ENCODE peak calls at places on chromosomes 6 and 20, in four cellular contexts. B, V, Y and K are unnamed samples.

GRCh38 chr6:403659-404655 is 12.4 kb downstream of the IRF4 start:
- DNase-seq in B (no peak), V (no peak), Y (no peak), K (no peak)

GRCh38 chr6:64299176-64299575 is 663.6 kb downstream of the PHF3 start:
- DNase-seq in B (no peak), V (no peak), Y (no peak), K (no peak)

GRCh38 chr20:48359692-48360337 is 468.0 kb downstream of the PREX1 start:
- DNase-seq in B (no peak), V (no peak), Y (no peak), K (no peak)

GRCh38 chr6:136036601-136037000 is 185.1 kb downstream of the PDE7B start:
- DNase-seq in B (no peak), V (no peak), Y (no peak), K (no peak)

GRCh38 chr6:144528605-144529425 is 243.7 kb downstream of the UTRN start:
- DNase-seq in B (peak), V (no peak), Y (no peak), K (no peak)

GRCh38 chr20:61579908-61580307 is 327.8 kb downstream of the CDH4 start:
- DNase-seq in B (no peak), V (no peak), Y (no peak), K (no peak)

GRCh38 chr20:59895908-59896307 is 37.5 kb downstream of the SYCP2 start:
- DNase-seq in B (no peak), V (no peak), Y (no peak), K (no peak)

GRCh38 chr6:129280719-129281118 is 397.8 kb downstream of the LAMA2 start:
- DNase-seq in B (no peak), V (no peak), Y (no peak), K (no peak)

GRCh38 chr6:50120300-50120699 is 70.6 kb upstream of the DEFB112 start:
- DNase-seq in B (peak), V (no peak), Y (no peak), K (no peak)

GRCh38 chr6:38169826-38170526 is 350.4 kb downstream of the ZFAND3 start:
- DNase-seq in B (no peak), V (no peak), Y (no peak), K (no peak)

GRCh38 chr20:45432294-45432693 is 16.4 kb downstream of the PIGT start:
- DNase-seq in B (no peak), V (no peak), Y (no peak), K (no peak)

DNA sequence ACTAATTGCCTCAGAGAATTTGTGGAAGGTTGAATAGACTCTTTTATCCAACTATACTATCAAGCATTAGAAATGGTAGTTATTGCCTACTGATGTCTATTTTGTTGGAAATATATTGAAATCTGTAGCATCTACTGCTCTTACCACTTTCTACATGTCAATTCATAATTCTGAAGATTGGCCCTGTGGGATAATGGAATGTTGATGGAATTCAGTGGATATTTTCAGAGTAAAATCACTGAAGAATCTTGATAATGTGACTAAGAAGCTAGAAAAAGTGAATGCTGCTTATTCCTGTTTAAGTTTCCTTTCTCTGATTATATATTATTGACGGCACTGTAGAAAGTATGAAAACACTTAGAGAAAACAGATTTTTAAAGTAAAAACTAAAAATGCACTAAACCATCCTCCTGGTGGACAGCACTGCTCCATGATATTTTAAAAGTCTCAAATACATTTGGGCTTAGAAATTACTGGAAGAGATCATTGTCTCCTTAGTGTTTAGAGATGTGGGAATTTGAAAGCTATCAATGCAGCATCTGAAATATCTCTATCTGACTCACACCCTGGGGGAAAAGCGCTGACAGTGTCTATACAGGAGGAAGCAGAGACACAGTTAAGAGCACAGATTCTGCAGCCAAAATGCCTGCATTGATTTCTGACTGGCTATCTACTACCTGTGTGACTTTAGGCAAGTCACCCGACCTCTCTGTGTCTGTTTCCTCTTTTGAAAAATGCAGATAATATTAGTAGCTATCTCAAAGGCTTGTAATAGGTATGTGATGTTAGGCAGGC is 37.9 kb upstream of the RCAN2 start:
- DNase-seq in B (no peak), V (no peak), Y (no peak), K (no peak)
- H3K27ac ChIP-seq in B (no peak), V (peak), Y (no peak), K (no peak)

GRCh38 chr6:95128439-95128838 is 448.9 kb upstream of the MANEA start:
- DNase-seq in B (no peak), V (no peak), Y (no peak), K (no peak)

GRCh38 chr6:95133578-95133977 is 443.8 kb upstream of the MANEA start:
- DNase-seq in B (peak), V (no peak), Y (no peak), K (no peak)
- TF ChIP-seq CTCF in B (peak), V (no peak), Y (no peak), K (no peak)

DNA sequence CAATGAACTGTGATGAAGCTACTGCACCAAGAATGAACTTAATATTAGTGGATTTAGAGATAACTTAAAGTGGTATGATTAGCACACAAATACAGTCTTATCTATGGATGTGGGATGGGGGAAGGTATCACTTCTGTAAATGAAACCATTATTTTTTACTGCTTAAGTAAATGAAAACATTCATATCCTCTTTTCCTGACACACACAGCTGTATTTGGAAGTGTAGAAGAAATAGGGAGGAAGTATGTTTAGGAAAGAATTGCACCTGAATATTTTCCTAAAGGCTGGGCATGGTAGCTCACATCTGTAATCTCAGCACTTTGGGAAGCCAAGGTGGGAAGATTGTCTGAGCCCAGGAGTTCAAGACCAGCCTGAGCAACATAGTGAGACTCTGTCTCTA is 96.8 kb downstream of the HIVEP2 start:
- DNase-seq in B (no peak), V (no peak), Y (no peak), K (no peak)
- H3K27ac ChIP-seq in B (no peak), V (peak), Y (peak), K (peak)

GRCh38 chr6:11043552-11043960 is 549 bp downstream of the ELOVL2 start:
- DNase-seq in B (no peak), V (no peak), Y (no peak), K (no peak)

GRCh38 chr6:11042025-11042749 is 1.9 kb downstream of the ELOVL2 start:
- DNase-seq in B (no peak), V (no peak), Y (no peak), K (no peak)

GRCh38 chr6:11042750-11043551 is 1.2 kb downstream of the ELOVL2 start:
- DNase-seq in B (no peak), V (no peak), Y (no peak), K (peak)

GRCh38 chr6:11044712-11045167 is 635 bp upstream of the ELOVL2 start:
- DNase-seq in B (no peak), V (no peak), Y (no peak), K (no peak)

DNA sequence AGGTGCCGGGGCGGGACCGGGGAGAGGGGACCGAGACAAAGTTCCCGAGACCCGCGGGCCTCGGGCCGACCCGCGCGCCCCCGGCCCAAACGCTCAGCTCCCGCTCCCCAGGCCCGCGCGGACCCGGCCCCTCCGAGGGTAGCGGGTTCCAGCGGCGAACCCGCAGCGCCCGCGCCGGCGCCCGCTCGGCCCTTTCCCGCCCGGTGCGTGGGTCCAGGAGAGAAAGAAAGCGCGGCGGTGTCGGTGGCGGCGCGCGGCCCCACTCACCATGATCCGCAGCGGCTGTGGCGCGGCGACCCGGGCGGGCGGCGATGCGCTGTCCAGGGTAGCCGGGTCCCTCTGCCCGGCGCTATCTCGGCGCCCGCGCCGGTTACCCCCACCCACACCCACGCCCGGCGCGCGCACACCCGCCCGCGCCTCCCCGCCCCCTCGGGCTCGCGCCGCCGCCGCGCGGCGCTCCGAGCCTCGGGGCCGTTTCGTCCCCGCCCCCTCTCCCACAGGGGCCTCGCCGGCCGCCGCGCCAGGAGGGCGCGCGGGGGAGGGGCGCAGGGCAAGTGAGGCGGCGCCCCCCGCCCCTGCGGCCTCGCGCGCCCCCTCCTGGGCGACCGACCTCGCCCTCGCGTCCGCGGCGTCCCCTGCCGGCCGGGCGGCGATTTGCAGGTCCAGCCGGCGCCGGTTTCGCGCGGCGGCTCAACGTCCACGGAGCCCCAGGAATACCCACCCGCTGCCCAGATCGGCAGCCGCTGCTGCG is at the start of gene ELOVL2:
- DNase-seq in B (no peak), V (no peak), Y (peak), K (peak)
- TF ChIP-seq CTCF in B (peak), V (peak), Y (peak), K (peak)

DNA sequence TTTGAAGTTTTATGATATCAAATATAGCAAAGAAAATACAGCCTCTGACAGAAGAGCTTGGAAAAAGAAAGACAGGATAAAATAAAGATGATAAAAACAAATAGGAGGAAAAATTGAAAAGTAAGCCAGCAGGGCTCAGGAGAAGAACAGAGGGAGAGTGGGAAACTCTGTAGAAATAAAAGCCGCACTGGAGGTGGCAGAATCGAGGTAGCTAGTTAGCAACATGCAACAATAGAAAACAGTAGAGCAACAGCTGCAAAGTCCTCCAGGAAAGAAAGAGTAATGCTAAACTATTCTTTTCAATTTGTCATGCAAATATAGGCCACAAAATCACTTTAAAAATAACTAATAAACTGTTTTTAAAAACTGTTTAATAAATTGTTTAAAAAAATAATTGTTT is 28.8 kb downstream of the HBS1L start:
- DNase-seq in B (no peak), V (no peak), Y (no peak), K (no peak)
- H3K27ac ChIP-seq in B (no peak), V (no peak), Y (no peak), K (no peak)

DNA sequence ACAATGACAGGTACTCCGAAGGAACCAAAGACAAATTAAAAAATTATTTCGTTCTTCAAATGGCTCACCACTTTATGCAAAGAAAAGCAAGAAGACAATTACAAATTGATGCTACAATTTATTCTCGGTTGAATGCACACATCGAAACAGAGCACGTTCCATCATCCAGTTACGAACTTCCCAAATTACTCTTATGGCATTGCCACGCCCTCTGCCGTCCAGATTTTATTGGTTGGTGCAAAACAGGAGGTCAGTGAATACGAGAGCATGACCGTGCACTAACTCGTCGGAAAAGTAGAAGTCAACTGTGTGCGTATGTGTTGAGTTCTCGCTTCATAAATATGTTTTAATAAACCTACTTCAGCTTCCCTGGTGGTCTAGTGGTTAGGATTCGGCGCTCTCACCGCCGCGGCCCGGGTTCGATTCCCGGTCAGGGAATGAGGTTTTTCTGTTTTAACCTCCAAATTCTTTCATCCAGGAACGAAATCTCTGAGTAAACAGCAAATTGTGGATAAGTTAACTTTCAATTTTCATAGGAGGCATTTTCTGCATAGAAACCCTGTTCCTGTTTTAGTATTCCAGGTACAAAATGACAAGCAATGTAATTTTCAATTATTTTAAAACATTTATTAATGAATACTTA is 23.2 kb downstream of the ZNF311 start:
- DNase-seq in B (peak), V (peak), Y (peak), K (peak)
- TF ChIP-seq CTCF in B (no peak), V (peak), Y (no peak), K (peak)

GRCh38 chr20:17664025-17664638 is 17.9 kb downstream of the RRBP1 start:
- DNase-seq in B (no peak), V (peak), Y (no peak), K (no peak)

GRCh38 chr20:17661121-17661744 is 20.8 kb downstream of the RRBP1 start:
- DNase-seq in B (no peak), V (peak), Y (no peak), K (no peak)

GRCh38 chr20:17662333-17663039 is 19.6 kb downstream of the RRBP1 start:
- DNase-seq in B (no peak), V (peak), Y (peak), K (peak)

GRCh38 chr20:17663040-17663399 is 19.0 kb downstream of the RRBP1 start:
- DNase-seq in B (no peak), V (peak), Y (no peak), K (no peak)

DNA sequence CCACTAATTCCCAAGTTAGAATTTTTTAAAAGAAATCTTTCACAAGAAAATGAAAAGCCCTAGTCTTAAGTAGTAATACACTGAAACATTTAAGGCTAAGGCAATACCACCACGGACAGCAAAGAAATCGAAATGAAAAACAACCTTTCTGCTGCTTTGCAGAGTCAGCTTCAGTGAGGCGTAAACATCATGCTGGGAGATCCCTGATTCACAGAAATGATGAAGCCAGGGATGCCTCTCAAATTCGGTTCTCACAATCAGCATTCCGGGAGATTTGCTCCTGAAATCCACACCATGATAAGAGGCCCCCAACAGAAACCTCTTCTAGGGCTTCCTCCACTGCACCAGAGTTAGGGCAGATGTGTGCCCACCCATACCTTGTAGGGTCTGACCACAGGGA is 18.6 kb downstream of the RRBP1 start:
- DNase-seq in B (no peak), V (peak), Y (no peak), K (no peak)
- H3K27ac ChIP-seq in B (no peak), V (peak), Y (no peak), K (no peak)

GRCh38 chr6:113461153-113461897 is 395.8 kb upstream of the MARCKS start:
- DNase-seq in B (no peak), V (no peak), Y (no peak), K (no peak)
- TF ChIP-seq CTCF in B (peak), V (no peak), Y (no peak), K (no peak)

GRCh38 chr6:20441921-20442320 is 40.2 kb downstream of the E2F3 start:
- DNase-seq in B (no peak), V (no peak), Y (no peak), K (no peak)
- H3K27ac ChIP-seq in B (no peak), V (no peak), Y (no peak), K (no peak)